ENCODE peak calls at places on chromosomes 16 and 17, in five cellular contexts. K is cardiac fibroblast, E is SHP77, G is T-cell, V is breast epithelium. R is an unnamed sample.

GRCh38 chr16:85674828-85675227 is 13.9 kb downstream of the GINS2 start:
- DNase-seq in K (no peak), E (no peak), G (no peak), V (no peak), R (no peak)

GRCh38 chr16:31357324-31358156 is 2.6 kb downstream of the ITGAX start:
- DNase-seq in K (no peak), E (no peak), G (no peak), V (no peak), R (no peak)

GRCh38 chr17:2361361-2361760 is 24.1 kb downstream of the SGSM2 start:
- DNase-seq in K (no peak), E (no peak), G (no peak), V (no peak), R (no peak)

GRCh38 chr16:4767872-4768548 is 1.0 kb upstream of the ZNF500 start:
- DNase-seq in K (peak), E (peak), G (no peak), V (peak), R (peak)

GRCh38 chr16:75203106-75203505 is 3.9 kb downstream of the CTRB2 start:
- DNase-seq in K (no peak), E (no peak), G (no peak), V (no peak), R (no peak)

GRCh38 chr17:32323784-32324590 is 18.0 kb downstream of the C17orf75 start:
- DNase-seq in K (no peak), E (no peak), G (peak), V (peak), R (peak)

GRCh38 chr17:81479175-81479574 is 33.4 kb downstream of the ACTG1 start:
- DNase-seq in K (no peak), E (no peak), G (no peak), V (no peak), R (no peak)

GRCh38 chr17:31722251-31723056 is 136.6 kb downstream of the COPRS start:
- DNase-seq in K (peak), E (no peak), G (no peak), V (no peak), R (peak)

GRCh38 chr16:58366247-58367031 is 25.8 kb upstream of the GINS3 start:
- DNase-seq in K (peak), E (no peak), G (no peak), V (no peak), R (peak)

GRCh38 chr16:52456368-52456767 is 90.6 kb downstream of the TOX3 start:
- DNase-seq in K (no peak), E (no peak), G (no peak), V (no peak), R (no peak)

GRCh38 chr16:76294691-76295214 is 17.6 kb downstream of the CNTNAP4 start:
- DNase-seq in K (no peak), E (no peak), G (no peak), V (no peak), R (no peak)

GRCh38 chr16:56938664-56939513 is 6.9 kb downstream of the HERPUD1 start:
- DNase-seq in K (no peak), E (no peak), G (no peak), V (no peak), R (no peak)

GRCh38 chr16:64489449-64489848 is 632.4 kb downstream of the CDH11 start:
- DNase-seq in K (no peak), E (no peak), G (no peak), V (no peak), R (no peak)

GRCh38 chr17:40935624-40936023 is 1.8 kb downstream of the KRT23 start:
- DNase-seq in K (no peak), E (no peak), G (no peak), V (no peak), R (peak)

GRCh38 chr17:44859701-44860100 is 12.0 kb downstream of the HIGD1B start:
- DNase-seq in K (no peak), E (no peak), G (no peak), V (no peak), R (no peak)

GRCh38 chr17:34675605-34676004 is 96.2 kb downstream of the TMEM132E start:
- DNase-seq in K (no peak), E (no peak), G (no peak), V (no peak), R (no peak)

GRCh38 chr16:23952128-23953041 is 116.6 kb downstream of the PRKCB start:
- DNase-seq in K (no peak), E (no peak), G (no peak), V (no peak), R (no peak)